ENCODE peak calls at places on chromosomes 12 and 14, in seven cellular contexts. O is GM23338, G is neural progenitor cell, K is PC-9, L is H9, C is trophoblast cell, P is endothelial cell of umbilical vein. U is an unnamed sample. For H3K79me2, the result is how much of the 10 kb centered on the place peaks cover.

GRCh38 chr14:33452982-33453381 is 497.9 kb downstream of the EGLN3 start:
- DNase-seq in O (no peak), G (no peak), K (no peak), L (no peak), C (no peak), P (no peak), U (no peak)

GRCh38 chr14:101719708-101720107 is 41.8 kb upstream of the PPP2R5C start:
- DNase-seq in O (peak), G (no peak), K (no peak), L (peak), C (no peak), P (no peak), U (no peak)

GRCh38 chr12:110804406-110804805 is 42.4 kb upstream of the CCDC63 start:
- DNase-seq in O (no peak), G (no peak), K (no peak), L (no peak), C (no peak), P (no peak), U (no peak)

GRCh38 chr14:91323031-91323430 is 78.5 kb upstream of the GPR68 start:
- DNase-seq in O (no peak), G (no peak), K (no peak), L (no peak), C (no peak), P (no peak), U (no peak)

GRCh38 chr12:37672655-37673260 is 643.8 kb upstream of the ALG10B start:
- DNase-seq in O (peak), G (no peak), K (no peak), L (no peak), C (peak), P (no peak), U (peak)

GRCh38 chr12:58888131-58888783 is 32.0 kb downstream of the LRIG3 start:
- DNase-seq in O (no peak), G (no peak), K (no peak), L (no peak), C (no peak), P (peak), U (no peak)

GRCh38 chr14:91249841-91250616 is 5.5 kb upstream of the GPR68 start:
- DNase-seq in O (no peak), G (peak), K (no peak), L (peak), C (no peak), P (no peak), U (peak)

GRCh38 chr12:71460850-71461609 is 21.4 kb downstream of the LGR5 start:
- DNase-seq in O (no peak), G (no peak), K (no peak), L (no peak), C (no peak), P (no peak), U (no peak)

GRCh38 chr12:106769546-106769945 is 4.9 kb upstream of the RIC8B start:
- DNase-seq in O (no peak), G (no peak), K (no peak), L (no peak), C (peak), P (no peak), U (no peak)

GRCh38 chr14:26775765-26776577 is 178.1 kb upstream of the NOVA1 start:
- DNase-seq in O (no peak), G (no peak), K (no peak), L (no peak), C (peak), P (peak), U (no peak)

GRCh38 chr12:81296556-81297305 is 218.9 kb downstream of the ACSS3 start:
- DNase-seq in O (no peak), G (no peak), K (no peak), L (no peak), C (no peak), P (peak), U (no peak)

GRCh38 chr14:88698651-88699050 is 94.1 kb downstream of the EML5 start:
- DNase-seq in O (no peak), G (no peak), K (no peak), L (no peak), C (peak), P (no peak), U (no peak)

GRCh38 chr12:45756666-45757065 is 27.2 kb downstream of the ARID2 start:
- DNase-seq in O (peak), G (no peak), K (no peak), L (no peak), C (no peak), P (no peak), U (no peak)

GRCh38 chr14:35991356-35991755 is 165.2 kb downstream of the BRMS1L start:
- DNase-seq in O (no peak), G (peak), K (no peak), L (no peak), C (no peak), P (no peak), U (no peak)

GRCh38 chr12:128820723-128821432 is 2.9 kb downstream of the SLC15A4 start:
- DNase-seq in O (no peak), G (no peak), K (no peak), L (no peak), C (peak), P (no peak), U (peak)

GRCh38 chr12:109239691-109240090 is 69.4 kb downstream of the FOXN4 start:
- DNase-seq in O (peak), G (no peak), K (no peak), L (no peak), C (no peak), P (no peak), U (no peak)

GRCh38 chr14:32667791-32668190 is 270.9 kb upstream of the NPAS3 start:
- DNase-seq in O (no peak), G (no peak), K (no peak), L (no peak), C (no peak), P (no peak), U (no peak)

GRCh38 chr12:75553398-75553797 is 42.0 kb upstream of the KRR1 start:
- DNase-seq in O (peak), G (peak), K (peak), L (no peak), C (peak), P (no peak), U (no peak)

GRCh38 chr12:20269352-20270067 is 98.8 kb upstream of the PDE3A start:
- DNase-seq in O (no peak), G (no peak), K (no peak), L (no peak), C (no peak), P (no peak), U (no peak)

DNA sequence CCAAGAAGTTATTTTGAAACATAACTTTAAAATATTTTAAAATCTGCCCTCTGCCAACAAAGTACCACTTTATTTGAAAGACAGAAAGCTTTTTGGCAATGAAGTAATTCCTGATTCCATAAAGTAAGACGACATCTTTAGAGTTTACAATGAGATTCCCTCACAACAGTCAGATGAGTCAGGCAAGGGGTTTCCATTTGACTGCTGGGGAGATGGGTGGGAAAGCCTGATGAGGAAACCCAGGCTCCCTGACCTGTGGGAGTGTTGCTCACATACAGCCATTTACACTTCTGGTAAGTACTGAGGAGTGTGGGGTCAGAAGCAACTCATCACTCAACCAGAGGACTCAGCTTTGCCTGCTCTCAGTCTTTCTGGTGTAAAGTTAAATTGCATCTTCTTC is 10.2 kb downstream of the KITLG start:
- DNase-seq in O (no peak), G (no peak), K (no peak), L (no peak), C (no peak), P (peak), U (no peak)
- H3K79me2 ChIP-seq in O (under half), G (under half), K (under half), L (under half), C (under half), P (under half), U (under half)

GRCh38 chr14:50823051-50823762 is 7.8 kb downstream of the NIN start:
- DNase-seq in O (no peak), G (no peak), K (no peak), L (no peak), C (peak), P (no peak), U (peak)
- H3K79me2 ChIP-seq in O (under half), G (half or more), K (under half), L (under half), C (under half), P (half or more), U (half or more)

GRCh38 chr14:102984336-102985102 is 62.1 kb downstream of the AMN start:
- DNase-seq in O (no peak), G (no peak), K (no peak), L (no peak), C (no peak), P (no peak), U (no peak)

GRCh38 chr14:102985665-102986064 is 63.2 kb downstream of the AMN start:
- DNase-seq in O (no peak), G (no peak), K (no peak), L (no peak), C (no peak), P (no peak), U (no peak)

GRCh38 chr14:102983496-102983895 is 61.0 kb downstream of the AMN start:
- DNase-seq in O (no peak), G (no peak), K (no peak), L (no peak), C (no peak), P (no peak), U (no peak)

GRCh38 chr14:102988054-102988453 is 65.6 kb downstream of the AMN start:
- DNase-seq in O (no peak), G (no peak), K (no peak), L (no peak), C (no peak), P (peak), U (no peak)

GRCh38 chr14:102986810-102987579 is 64.5 kb downstream of the AMN start:
- DNase-seq in O (no peak), G (no peak), K (no peak), L (no peak), C (no peak), P (peak), U (no peak)
- H3K79me2 ChIP-seq in O (under half), G (under half), K (under half), L (under half), C (under half), P (under half), U (under half)

GRCh38 chr14:54584097-54584496 is 17.2 kb downstream of the SAMD4A start:
- DNase-seq in O (no peak), G (no peak), K (no peak), L (no peak), C (no peak), P (no peak), U (no peak)
- H3K79me2 ChIP-seq in O (under half), G (under half), K (under half), L (under half), C (under half), P (half or more), U (under half)

GRCh38 chr12:27345376-27345775 is 12.7 kb downstream of the BMAL2 start:
- DNase-seq in O (no peak), G (no peak), K (no peak), L (no peak), C (no peak), P (no peak), U (no peak)

GRCh38 chr12:27344760-27345159 is 12.1 kb downstream of the BMAL2 start:
- DNase-seq in O (no peak), G (no peak), K (no peak), L (no peak), C (no peak), P (no peak), U (no peak)

GRCh38 chr12:27344246-27344645 is 11.6 kb downstream of the BMAL2 start:
- DNase-seq in O (no peak), G (no peak), K (peak), L (no peak), C (peak), P (no peak), U (no peak)

GRCh38 chr12:27351476-27351875 is 18.8 kb downstream of the BMAL2 start:
- DNase-seq in O (no peak), G (no peak), K (no peak), L (no peak), C (no peak), P (no peak), U (no peak)

DNA sequence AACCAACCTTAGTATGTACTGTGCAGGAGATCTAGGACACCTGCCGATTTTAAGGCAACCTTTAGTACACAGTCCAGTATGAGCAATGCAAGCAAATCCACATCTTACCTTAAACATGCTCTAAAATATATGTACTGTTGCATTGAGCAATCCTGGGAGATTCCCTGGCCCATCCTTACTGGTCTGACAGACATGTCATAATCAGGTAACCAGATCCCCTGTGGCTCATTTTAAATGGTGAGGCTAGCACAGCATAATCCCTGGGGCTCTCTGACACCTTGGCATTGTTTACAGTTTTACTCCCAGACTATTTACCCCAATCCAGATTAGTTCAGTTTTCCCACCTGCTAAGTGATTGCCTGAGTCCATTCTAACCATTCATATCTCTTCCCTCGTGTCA is 15.1 kb downstream of the BMAL2 start:
- DNase-seq in O (no peak), G (no peak), K (no peak), L (no peak), C (peak), P (no peak), U (no peak)
- H3K79me2 ChIP-seq in O (under half), G (under half), K (half or more), L (under half), C (under half), P (half or more), U (under half)

GRCh38 chr12:63889721-63890509 is 45.4 kb downstream of the SRGAP1 start:
- DNase-seq in O (no peak), G (no peak), K (no peak), L (no peak), C (no peak), P (no peak), U (no peak)
- H3K79me2 ChIP-seq in O (under half), G (under half), K (half or more), L (under half), C (under half), P (under half), U (under half)

GRCh38 chr12:51077930-51078329 is 5.5 kb downstream of the CSRNP2 start:
- DNase-seq in O (no peak), G (no peak), K (no peak), L (no peak), C (peak), P (no peak), U (peak)
- H3K79me2 ChIP-seq in O (half or more), G (half or more), K (under half), L (under half), C (under half), P (half or more), U (under half)

GRCh38 chr12:52413787-52414345 is 7.7 kb upstream of the KRT82 start:
- DNase-seq in O (peak), G (no peak), K (no peak), L (peak), C (no peak), P (no peak), U (no peak)
- H3K79me2 ChIP-seq in O (under half), G (under half), K (under half), L (under half), C (under half), P (under half), U (under half)

GRCh38 chr14:53147893-53148292 is 5.2 kb downstream of the DDHD1 start:
- DNase-seq in O (no peak), G (no peak), K (no peak), L (no peak), C (no peak), P (no peak), U (no peak)
- H3K79me2 ChIP-seq in O (half or more), G (half or more), K (under half), L (under half), C (under half), P (under half), U (half or more)

GRCh38 chr14:51922624-51923023 is 62.2 kb downstream of the GNG2 start:
- DNase-seq in O (no peak), G (peak), K (no peak), L (no peak), C (no peak), P (no peak), U (no peak)

GRCh38 chr14:51921026-51921425 is 60.6 kb downstream of the GNG2 start:
- DNase-seq in O (no peak), G (no peak), K (no peak), L (no peak), C (peak), P (no peak), U (no peak)

GRCh38 chr14:51926449-51926848 is 62.9 kb upstream of the RTRAF start:
- DNase-seq in O (no peak), G (no peak), K (no peak), L (no peak), C (no peak), P (no peak), U (no peak)

GRCh38 chr14:51925980-51926379 is 63.4 kb upstream of the RTRAF start:
- DNase-seq in O (no peak), G (no peak), K (no peak), L (no peak), C (no peak), P (no peak), U (no peak)

GRCh38 chr14:51924600-51924999 is 64.2 kb downstream of the GNG2 start:
- DNase-seq in O (no peak), G (no peak), K (no peak), L (no peak), C (no peak), P (no peak), U (no peak)
- H3K79me2 ChIP-seq in O (under half), G (under half), K (under half), L (under half), C (under half), P (under half), U (under half)